ENCODE peak calls at places on chromosomes 16 and 17, in nine cellular contexts. Q, Y, R, O, X, N, S, P and J are unnamed samples.

GRCh38 chr17:77488531-77489238 is 347.9 kb downstream of the SEC14L1 start:
- DNase-seq in Q (no peak), Y (no peak), R (no peak), O (no peak), X (no peak), N (peak), S (no peak), P (no peak), J (no peak)

GRCh38 chr17:82845163-82845807 is 5.5 kb upstream of the ZNF750 start:
- DNase-seq in Q (peak), Y (no peak), R (no peak), O (no peak), X (no peak), N (peak), S (no peak), P (no peak), J (no peak)

GRCh38 chr17:30336369-30337171 is 2.7 kb upstream of the TMIGD1 start:
- DNase-seq in Q (peak), Y (peak), R (peak), O (no peak), X (peak), N (no peak), S (peak), P (peak), J (peak)

GRCh38 chr17:46841561-46842379 is 9.6 kb upstream of the WNT9B start:
- DNase-seq in Q (no peak), Y (peak), R (peak), O (no peak), X (peak), N (no peak), S (no peak), P (peak), J (no peak)

GRCh38 chr17:17376362-17376761 is 73.2 kb downstream of the NT5M start:
- DNase-seq in Q (peak), Y (no peak), R (peak), O (no peak), X (peak), N (no peak), S (no peak), P (no peak), J (no peak)

GRCh38 chr17:40707720-40708119 is 4.2 kb upstream of the KRT24 start:
- DNase-seq in Q (no peak), Y (no peak), R (peak), O (no peak), X (no peak), N (peak), S (no peak), P (peak), J (no peak)

GRCh38 chr17:49213803-49214202 is 3.3 kb downstream of the ABI3 start:
- DNase-seq in Q (no peak), Y (no peak), R (no peak), O (no peak), X (no peak), N (no peak), S (no peak), P (no peak), J (no peak)

GRCh38 chr17:77834170-77835115 is 124.1 kb upstream of the TNRC6C start:
- DNase-seq in Q (peak), Y (no peak), R (peak), O (no peak), X (no peak), N (peak), S (no peak), P (peak), J (peak)

GRCh38 chr16:74034862-74035261 is 261.8 kb upstream of the PSMD7 start:
- DNase-seq in Q (peak), Y (no peak), R (peak), O (no peak), X (peak), N (no peak), S (no peak), P (peak), J (peak)

GRCh38 chr16:13906426-13907089 is 13.4 kb upstream of the ERCC4 start:
- DNase-seq in Q (no peak), Y (no peak), R (no peak), O (no peak), X (no peak), N (no peak), S (no peak), P (no peak), J (no peak)

GRCh38 chr16:1102333-1102700 is 6.3 kb upstream of the C1QTNF8 start:
- DNase-seq in Q (no peak), Y (no peak), R (no peak), O (no peak), X (no peak), N (no peak), S (no peak), P (no peak), J (no peak)

GRCh38 chr17:20159406-20160075 is 150.4 kb downstream of the SPECC1 start:
- DNase-seq in Q (no peak), Y (no peak), R (no peak), O (no peak), X (no peak), N (no peak), S (no peak), P (no peak), J (no peak)

GRCh38 chr17:47280072-47280811 is 26.6 kb downstream of the ITGB3 start:
- DNase-seq in Q (peak), Y (no peak), R (no peak), O (no peak), X (no peak), N (no peak), S (peak), P (no peak), J (no peak)

GRCh38 chr17:16459850-16460550 is 32.0 kb downstream of the LRRC75A start:
- DNase-seq in Q (no peak), Y (peak), R (peak), O (no peak), X (no peak), N (no peak), S (no peak), P (no peak), J (peak)